ENCODE peak calls at places on chromosomes 6 and 20, in five cellular contexts. W, L, S, F and P are unnamed samples. For H3K36me3 and H3K4me1, the result is how much of the 10 kb centered on the place peaks cover.

GRCh38 chr6:132598473-132598872 is 8.9 kb upstream of the TAAR5 start:
- DNase-seq in S (peak), L (no peak), F (no peak), W (no peak), P (no peak)

GRCh38 chr6:30730611-30731435 is 10.7 kb downstream of the TUBB start:
- DNase-seq in S (peak), F (peak), W (peak), L (peak), P (peak)

GRCh38 chr6:136069119-136069518 is 181.0 kb downstream of the MTFR2 start:
- DNase-seq in L (no peak), F (no peak), S (peak), W (no peak), P (no peak)

GRCh38 chr20:32333988-32334885 is 23.9 kb upstream of the ASXL1 start:
- DNase-seq in F (peak), L (peak), S (no peak), W (peak), P (no peak)

GRCh38 chr6:110140650-110141049 is 38.8 kb downstream of the WASF1 start:
- DNase-seq in S (peak), L (no peak), W (no peak), F (no peak), P (no peak)

GRCh38 chr6:37481793-37482192 is 17.9 kb downstream of the CCDC167 start:
- DNase-seq in L (no peak), S (no peak), W (no peak), F (no peak), P (no peak)

GRCh38 chr20:25321262-25321831 is 69.3 kb downstream of the ABHD12 start:
- DNase-seq in F (no peak), L (no peak), W (no peak), S (no peak), P (no peak)

GRCh38 chr6:5749016-5749665 is 257.6 kb downstream of the NRN1 start:
- DNase-seq in S (no peak), L (no peak), W (no peak), F (no peak), P (no peak)

GRCh38 chr6:126664271-126664670 is 324.4 kb downstream of the CENPW start:
- DNase-seq in S (no peak), F (no peak), L (no peak), W (no peak), P (no peak)

GRCh38 chr6:75167426-75167825 is 38.4 kb downstream of the COL12A1 start:
- DNase-seq in S (no peak), F (no peak), W (no peak), L (no peak), P (no peak)

GRCh38 chr6:36501686-36502085 is 45.6 kb downstream of the STK38 start:
- DNase-seq in L (no peak), F (no peak), W (no peak), S (no peak), P (no peak)

GRCh38 chr6:55802259-55802658 is 73.1 kb downstream of the BMP5 start:
- DNase-seq in W (no peak), L (no peak), F (no peak), S (no peak), P (no peak)

GRCh38 chr6:154156135-154156948 is 117.3 kb downstream of the OPRM1 start:
- DNase-seq in S (peak), L (peak), W (peak), F (no peak), P (peak)

GRCh38 chr6:170097505-170098427 is 193.1 kb downstream of the DLL1 start:
- DNase-seq in S (no peak), L (no peak), W (no peak), F (no peak), P (peak)

GRCh38 chr6:8082572-8082953 is 18.4 kb upstream of the BLOC1S5 start:
- DNase-seq in W (no peak), L (no peak), S (no peak), F (no peak), P (no peak)
- H3K36me3 ChIP-seq in W (under half), L (under half), S (under half), F (under half), P (under half)

GRCh38 chr20:48774696-48775095 is 53.1 kb downstream of the PREX1 start:
- DNase-seq in W (no peak), F (no peak), S (no peak), L (no peak), P (no peak)
- H3K4me1 ChIP-seq in W (under half), F (under half), S (under half), L (half or more), P (under half)

DNA sequence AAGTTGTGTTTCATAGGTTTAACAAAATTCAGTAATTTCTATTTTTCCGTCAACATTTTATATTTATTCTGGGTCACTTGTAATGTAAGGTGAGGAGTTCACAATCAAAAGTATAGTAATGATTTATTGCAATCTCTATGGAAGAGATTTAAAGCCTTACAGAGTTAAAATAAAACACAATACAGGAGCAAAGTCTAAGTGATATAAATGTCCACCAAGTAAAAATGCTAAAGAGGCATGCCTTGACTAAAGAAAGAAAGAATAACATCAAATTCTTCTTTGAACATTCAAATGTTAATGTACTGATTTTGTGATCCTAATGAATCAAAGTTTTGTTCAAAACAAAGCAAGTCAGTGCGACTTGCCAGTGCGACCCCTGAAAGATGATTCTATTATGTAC is 61.5 kb downstream of the REPS1 start:
- DNase-seq in S (no peak), W (no peak), L (no peak), F (no peak), P (no peak)
- H3K36me3 ChIP-seq in S (under half), W (under half), L (under half), F (half or more), P (under half)

GRCh38 chr6:156953125-156953477 is 175.9 kb downstream of the ARID1B start:
- DNase-seq in S (no peak), W (no peak), L (no peak), F (no peak), P (no peak)
- H3K4me1 ChIP-seq in S (under half), W (under half), L (under half), F (half or more), P (under half)